ENCODE peak calls at places on chromosomes 4 and X, in nine cellular contexts. I is mucosa of descending colon, U is cardiac fibroblast, Y is lower leg skin, T is astrocyte of the cerebellum, K is nephron progenitor cell, M is breast epithelium, J is fibroblast of mammary gland, A is hepatocyte. G is an unnamed sample.

GRCh38 chrX:119573840-119574393 is 446 bp upstream of the UBE2A start:
- DNase-seq in I (no peak), U (peak; percentile 72), Y (peak; percentile 14), T (no peak), K (no peak), M (no peak), J (peak; percentile 50), A (peak; percentile 17), G (no peak)

GRCh38 chrX:2423293-2423692 is 77.5 kb downstream of the DHRSX start:
- DNase-seq in I (no peak), U (peak; percentile 15), Y (no peak), T (no peak), K (no peak), M (no peak), J (peak; percentile 75), A (no peak), G (no peak)

GRCh38 chr4:100790838-100791615 is 273.2 kb upstream of the EMCN start:
- DNase-seq in I (peak; percentile 28), U (no peak), Y (no peak), T (no peak), K (no peak), M (no peak), J (no peak), A (peak; percentile 25), G (no peak)

GRCh38 chr4:69408451-69408850 is 87.3 kb downstream of the UGT2B4 start:
- DNase-seq in I (no peak), U (no peak), Y (no peak), T (no peak), K (no peak), M (no peak), J (no peak), A (no peak), G (no peak)

GRCh38 chrX:50333308-50333707 is 128.7 kb downstream of the CCNB3 start:
- DNase-seq in I (no peak), U (no peak), Y (no peak), T (no peak), K (no peak), M (no peak), J (no peak), A (no peak), G (no peak)

GRCh38 chrX:97328853-97329252 is 445.1 kb downstream of the RPA4 start:
- DNase-seq in I (no peak), U (no peak), Y (no peak), T (no peak), K (no peak), M (no peak), J (no peak), A (no peak), G (no peak)

GRCh38 chr4:113438596-113438995 is 322.9 kb downstream of the CAMK2D start:
- DNase-seq in I (no peak), U (no peak), Y (no peak), T (no peak), K (no peak), M (no peak), J (no peak), A (no peak), G (no peak)

GRCh38 chr4:146099585-146099984 is 75.9 kb upstream of the LSM6 start:
- DNase-seq in I (no peak), U (no peak), Y (no peak), T (no peak), K (no peak), M (no peak), J (no peak), A (no peak), G (no peak)

GRCh38 chrX:80807606-80808159 is 2.0 kb downstream of the BRWD3 start:
- DNase-seq in I (no peak), U (no peak), Y (no peak), T (no peak), K (no peak), M (peak; percentile 60), J (no peak), A (no peak), G (no peak)

GRCh38 chrX:15143050-15143824 is 126.6 kb downstream of the ASB9 start:
- DNase-seq in I (peak; percentile 83), U (peak; percentile 48), Y (peak; percentile 16), T (peak; percentile 19), K (peak; percentile 46), M (peak; percentile 51), J (peak; percentile 42), A (peak; percentile 70), G (no peak)

GRCh38 chr4:95360256-95360903 is 188.4 kb downstream of the UNC5C start:
- DNase-seq in I (no peak), U (no peak), Y (no peak), T (no peak), K (no peak), M (no peak), J (no peak), A (no peak), G (no peak)

GRCh38 chr4:89558147-89558546 is 250.5 kb upstream of the GPRIN3 start:
- DNase-seq in I (no peak), U (no peak), Y (no peak), T (no peak), K (no peak), M (no peak), J (peak; percentile 30), A (no peak), G (no peak)

GRCh38 chr4:184598753-184599491 is 50.3 kb downstream of the CASP3 start:
- DNase-seq in I (no peak), U (peak; percentile 93), Y (no peak), T (no peak), K (no peak), M (no peak), J (no peak), A (no peak), G (no peak)

GRCh38 chr4:22877653-22878052 is 184.9 kb downstream of the GBA3 start:
- DNase-seq in I (no peak), U (no peak), Y (no peak), T (peak; percentile 18), K (no peak), M (no peak), J (no peak), A (no peak), G (no peak)

GRCh38 chrX:4655743-4656142 is 942.3 kb upstream of the PRKX start:
- DNase-seq in I (no peak), U (no peak), Y (no peak), T (no peak), K (no peak), M (no peak), J (no peak), A (no peak), G (no peak)

GRCh38 chr4:157980158-157980557 is 192.7 kb downstream of the GASK1B start:
- DNase-seq in I (no peak), U (no peak), Y (no peak), T (no peak), K (no peak), M (no peak), J (no peak), A (no peak), G (no peak)

GRCh38 chr4:157984285-157984911 is 188.4 kb downstream of the GASK1B start:
- DNase-seq in I (no peak), U (no peak), Y (no peak), T (no peak), K (no peak), M (no peak), J (peak; percentile 16), A (no peak), G (no peak)

GRCh38 chr4:157978680-157979361 is 194.0 kb downstream of the GASK1B start:
- DNase-seq in I (peak; percentile 57), U (peak; percentile 81), Y (peak; percentile 27), T (peak; percentile 60), K (peak; percentile 66), M (no peak), J (peak; percentile 71), A (peak; percentile 80), G (no peak)

GRCh38 chr4:157983300-157983699 is 189.5 kb downstream of the GASK1B start:
- DNase-seq in I (no peak), U (no peak), Y (no peak), T (no peak), K (no peak), M (no peak), J (peak; percentile 33), A (no peak), G (no peak)
- TF ChIP-seq CTCF in I (no peak), U (no peak), Y (no peak), T (no peak), K (no peak), M (no peak), J (no peak), A (no peak), G (no peak)

GRCh38 chr4:106253364-106254129 is 62.5 kb downstream of the TBCK start:
- DNase-seq in I (no peak), U (no peak), Y (no peak), T (no peak), K (no peak), M (no peak), J (no peak), A (no peak), G (no peak)
- TF ChIP-seq CTCF in I (no peak), U (no peak), Y (no peak), T (no peak), K (no peak), M (no peak), J (no peak), A (no peak), G (no peak)

GRCh38 chrX:114952696-114953095 is 64.7 kb downstream of the IL13RA2 start:
- DNase-seq in I (no peak), U (no peak), Y (no peak), T (no peak), K (no peak), M (no peak), J (no peak), A (no peak), G (no peak)
- TF ChIP-seq CTCF in I (no peak), U (no peak), Y (no peak), T (no peak), K (no peak), M (no peak), J (no peak), A (no peak), G (no peak)

GRCh38 chr4:26418850-26419249 is 71.4 kb downstream of the CCKAR start:
- DNase-seq in I (no peak), U (no peak), Y (no peak), T (no peak), K (no peak), M (no peak), J (no peak), A (no peak), G (no peak)

GRCh38 chr4:26418107-26418506 is 72.2 kb downstream of the CCKAR start:
- DNase-seq in I (no peak), U (no peak), Y (no peak), T (no peak), K (no peak), M (no peak), J (no peak), A (no peak), G (no peak)

GRCh38 chr4:26424143-26424542 is 66.1 kb downstream of the CCKAR start:
- DNase-seq in I (no peak), U (no peak), Y (no peak), T (no peak), K (no peak), M (no peak), J (no peak), A (no peak), G (no peak)

GRCh38 chr4:26420438-26420837 is 69.8 kb downstream of the CCKAR start:
- DNase-seq in I (no peak), U (no peak), Y (no peak), T (no peak), K (no peak), M (no peak), J (peak; percentile 47), A (no peak), G (no peak)

DNA sequence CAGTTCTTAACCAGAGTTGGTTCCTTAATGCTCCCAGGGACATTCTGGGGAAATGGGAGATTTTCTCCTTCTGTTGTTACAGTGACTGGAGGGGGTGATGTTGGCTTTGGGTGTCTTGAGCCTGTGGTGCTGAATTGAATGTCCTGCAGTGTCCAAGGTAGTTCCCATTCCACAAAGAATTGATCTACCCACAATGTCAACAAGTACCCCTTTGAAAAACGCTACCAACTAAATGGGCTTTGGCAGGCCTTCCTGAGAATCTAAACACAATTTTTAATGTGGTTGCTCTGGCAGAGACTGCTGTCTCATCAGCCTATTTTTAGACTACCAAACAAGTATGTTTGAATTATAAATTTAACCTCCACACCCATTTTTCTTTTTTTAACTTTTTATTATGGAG is 69.4 kb downstream of the CCKAR start:
- DNase-seq in I (no peak), U (no peak), Y (no peak), T (peak; percentile 59), K (no peak), M (no peak), J (no peak), A (no peak), G (no peak)
- TF ChIP-seq CTCF in I (no peak), U (no peak), Y (no peak), T (no peak), K (no peak), M (no peak), J (no peak), A (no peak), G (no peak)